ENCODE peak calls at places on chromosomes 16 and 17, in ten cellular contexts. E is SHP77 treated with DMSO at 0.1 percent for 48 hours; M is cardiac fibroblast; R is brain microvascular endothelial cell; I is GM12891; O is left ventricle myocardium inferior; W is astrocyte of the cerebellum; Q is CD8-positive, alpha-beta T cell; J is WERI-Rb-1; D is T follicular helper cell. U is an unnamed sample.

GRCh38 chr16:85042606-85043005 is 15.0 kb downstream of the KIAA0513 start:
- DNase-seq in E (no peak), M (no peak), R (no peak), I (no peak), O (no peak), W (no peak), Q (no peak), J (no peak), D (no peak), U (no peak)

GRCh38 chr16:13931845-13932244 is 11.9 kb downstream of the ERCC4 start:
- DNase-seq in E (no peak), M (no peak), R (no peak), I (no peak), O (no peak), W (no peak), Q (no peak), J (no peak), D (no peak), U (no peak)

GRCh38 chr17:48113201-48113676 is 5.7 kb downstream of the SNX11 start:
- DNase-seq in E (no peak), M (peak; percentile 29), R (no peak), I (peak; percentile 36), O (no peak), W (no peak), Q (peak; percentile 54), J (no peak), D (peak; percentile 20), U (peak; percentile 44)

GRCh38 chr16:46899443-46900143 is 15.4 kb downstream of the GPT2 start:
- DNase-seq in E (no peak), M (peak; percentile 49), R (peak; percentile 19), I (no peak), O (no peak), W (no peak), Q (no peak), J (no peak), D (no peak), U (no peak)

GRCh38 chr17:28475151-28475900 is 1.9 kb downstream of the SLC13A2 start:
- DNase-seq in E (no peak), M (no peak), R (no peak), I (no peak), O (no peak), W (no peak), Q (no peak), J (no peak), D (no peak), U (no peak)

GRCh38 chr16:2595376-2596200 is 57.8 kb downstream of the PDPK1 start:
- DNase-seq in E (no peak), M (no peak), R (no peak), I (no peak), O (no peak), W (no peak), Q (no peak), J (no peak), D (no peak), U (no peak)

GRCh38 chr16:68756250-68757051 is 19.4 kb downstream of the CDH1 start:
- DNase-seq in E (no peak), M (peak; percentile 16), R (no peak), I (peak; percentile 53), O (no peak), W (no peak), Q (peak; percentile 51), J (no peak), D (no peak), U (peak; percentile 10)

GRCh38 chr17:3845754-3846738 is at the start of gene NCBP3:
- DNase-seq in E (peak; percentile 80), M (peak; percentile 97), R (peak; percentile 59), I (peak; percentile 97), O (peak; percentile 90), W (peak; percentile 84), Q (peak; percentile 87), J (peak; percentile 81), D (peak; percentile 86), U (peak; percentile 93)

GRCh38 chr16:24525970-24526559 is 13.3 kb upstream of the RBBP6 start:
- DNase-seq in E (no peak), M (peak; percentile 83), R (no peak), I (no peak), O (no peak), W (no peak), Q (no peak), J (no peak), D (no peak), U (no peak)